ENCODE peak calls at places on chromosome 16, in eight cellular contexts. One of them, this sample, is unnamed.

GRCh38 chr16:27402964-27403600 is 1.1 kb downstream of the IL21R start:
- DNase-seq in ovary: no peak
- DNase-seq in heart left ventricle: no peak
- DNase-seq in suprapubic skin: no peak
- DNase-seq in Peyer's patch: no peak
- DNase-seq in breast epithelium: no peak
- DNase-seq in adrenal gland: no peak
- DNase-seq in uterus: no peak
- DNase-seq in this sample: no peak

GRCh38 chr16:85389679-85390470 is 223.2 kb upstream of the GSE1 start:
- DNase-seq in adrenal gland: peak; percentile 18
- DNase-seq in breast epithelium: no peak
- DNase-seq in ovary: peak; percentile 26
- DNase-seq in heart left ventricle: no peak
- DNase-seq in Peyer's patch: no peak
- DNase-seq in suprapubic skin: peak; percentile 77
- DNase-seq in uterus: no peak
- DNase-seq in this sample: peak; percentile 14

GRCh38 chr16:4465977-4466779 is 8.2 kb downstream of the NMRAL1 start:
- DNase-seq in suprapubic skin: no peak
- DNase-seq in Peyer's patch: no peak
- DNase-seq in breast epithelium: no peak
- DNase-seq in uterus: no peak
- DNase-seq in adrenal gland: no peak
- DNase-seq in ovary: no peak
- DNase-seq in heart left ventricle: peak; percentile 84
- DNase-seq in this sample: no peak

GRCh38 chr16:6250516-6250915 is 1082.1 kb upstream of the RBFOX1 start:
- DNase-seq in breast epithelium: no peak
- DNase-seq in heart left ventricle: no peak
- DNase-seq in ovary: no peak
- DNase-seq in Peyer's patch: no peak
- DNase-seq in adrenal gland: no peak
- DNase-seq in suprapubic skin: no peak
- DNase-seq in uterus: no peak
- DNase-seq in this sample: no peak

GRCh38 chr16:35193956-35194355 is 1734.5 kb downstream of the TP53TG3F start:
- DNase-seq in Peyer's patch: no peak
- DNase-seq in heart left ventricle: no peak
- DNase-seq in uterus: no peak
- DNase-seq in suprapubic skin: no peak
- DNase-seq in breast epithelium: no peak
- DNase-seq in adrenal gland: no peak
- DNase-seq in ovary: no peak
- DNase-seq in this sample: no peak

GRCh38 chr16:75304521-75305363 is 53.3 kb upstream of the BCAR1 start:
- DNase-seq in heart left ventricle: peak; percentile 59
- DNase-seq in uterus: peak; percentile 37
- DNase-seq in suprapubic skin: peak; percentile 79
- DNase-seq in breast epithelium: no peak
- DNase-seq in ovary: peak; percentile 47
- DNase-seq in Peyer's patch: peak; percentile 75
- DNase-seq in adrenal gland: peak; percentile 97
- DNase-seq in this sample: peak; percentile 69

GRCh38 chr16:82260212-82260795 is 90.3 kb upstream of the MPHOSPH6 start:
- DNase-seq in ovary: no peak
- DNase-seq in heart left ventricle: no peak
- DNase-seq in uterus: no peak
- DNase-seq in Peyer's patch: no peak
- DNase-seq in suprapubic skin: no peak
- DNase-seq in adrenal gland: no peak
- DNase-seq in breast epithelium: no peak
- DNase-seq in this sample: no peak

GRCh38 chr16:80023865-80024264 is 423.3 kb upstream of the MAF start:
- DNase-seq in ovary: no peak
- DNase-seq in uterus: no peak
- DNase-seq in heart left ventricle: no peak
- DNase-seq in Peyer's patch: no peak
- DNase-seq in adrenal gland: no peak
- DNase-seq in breast epithelium: no peak
- DNase-seq in suprapubic skin: no peak
- DNase-seq in this sample: peak; percentile 59

GRCh38 chr16:81650982-81651562 is 128.0 kb upstream of the PLCG2 start:
- DNase-seq in Peyer's patch: peak; percentile 61
- DNase-seq in ovary: peak; percentile 92
- DNase-seq in adrenal gland: peak; percentile 45
- DNase-seq in uterus: peak; percentile 79
- DNase-seq in breast epithelium: no peak
- DNase-seq in suprapubic skin: no peak
- DNase-seq in heart left ventricle: peak; percentile 84
- DNase-seq in this sample: peak; percentile 86

GRCh38 chr16:79008036-79008868 is 592.3 kb downstream of the MAF start:
- DNase-seq in Peyer's patch: no peak
- DNase-seq in heart left ventricle: no peak
- DNase-seq in ovary: no peak
- DNase-seq in breast epithelium: no peak
- DNase-seq in suprapubic skin: no peak
- DNase-seq in adrenal gland: no peak
- DNase-seq in uterus: no peak
- DNase-seq in this sample: no peak

GRCh38 chr16:7532534-7532933 is 199.9 kb downstream of the RBFOX1 start:
- DNase-seq in uterus: no peak
- DNase-seq in suprapubic skin: no peak
- DNase-seq in adrenal gland: no peak
- DNase-seq in Peyer's patch: no peak
- DNase-seq in breast epithelium: no peak
- DNase-seq in heart left ventricle: no peak
- DNase-seq in ovary: no peak
- DNase-seq in this sample: no peak

GRCh38 chr16:55898592-55898991 is 23.4 kb upstream of the CES5A start:
- DNase-seq in uterus: no peak
- DNase-seq in ovary: no peak
- DNase-seq in Peyer's patch: no peak
- DNase-seq in breast epithelium: no peak
- DNase-seq in suprapubic skin: no peak
- DNase-seq in heart left ventricle: no peak
- DNase-seq in adrenal gland: no peak
- DNase-seq in this sample: no peak

GRCh38 chr16:70276392-70276791 is 12.9 kb downstream of the AARS1 start:
- DNase-seq in heart left ventricle: no peak
- DNase-seq in adrenal gland: no peak
- DNase-seq in suprapubic skin: no peak
- DNase-seq in ovary: no peak
- DNase-seq in uterus: no peak
- DNase-seq in Peyer's patch: no peak
- DNase-seq in breast epithelium: no peak
- DNase-seq in this sample: no peak

GRCh38 chr16:64715624-64716023 is 406.2 kb downstream of the CDH11 start:
- DNase-seq in Peyer's patch: no peak
- DNase-seq in adrenal gland: no peak
- DNase-seq in uterus: no peak
- DNase-seq in ovary: no peak
- DNase-seq in heart left ventricle: no peak
- DNase-seq in suprapubic skin: no peak
- DNase-seq in breast epithelium: no peak
- DNase-seq in this sample: no peak

GRCh38 chr16:73483934-73484712 is 436.2 kb upstream of the ZFHX3 start:
- DNase-seq in breast epithelium: no peak
- DNase-seq in suprapubic skin: no peak
- DNase-seq in Peyer's patch: no peak
- DNase-seq in heart left ventricle: no peak
- DNase-seq in adrenal gland: no peak
- DNase-seq in uterus: no peak
- DNase-seq in ovary: no peak
- DNase-seq in this sample: no peak

GRCh38 chr16:17556276-17557052 is 85.7 kb upstream of the XYLT1 start:
- DNase-seq in suprapubic skin: peak; percentile 12
- DNase-seq in adrenal gland: no peak
- DNase-seq in Peyer's patch: no peak
- DNase-seq in uterus: no peak
- DNase-seq in breast epithelium: no peak
- DNase-seq in heart left ventricle: no peak
- DNase-seq in ovary: no peak
- DNase-seq in this sample: no peak

GRCh38 chr16:30521476-30521872 is 4.9 kb downstream of the ZNF768 start:
- DNase-seq in ovary: no peak
- DNase-seq in adrenal gland: no peak
- DNase-seq in Peyer's patch: no peak
- DNase-seq in heart left ventricle: no peak
- DNase-seq in uterus: no peak
- DNase-seq in suprapubic skin: no peak
- DNase-seq in breast epithelium: no peak
- DNase-seq in this sample: no peak
- TF ChIP-seq POLR2A in ovary: no peak
- TF ChIP-seq POLR2A in adrenal gland: no peak
- TF ChIP-seq POLR2A in Peyer's patch: no peak
- TF ChIP-seq POLR2A in heart left ventricle: no peak
- TF ChIP-seq POLR2A in uterus: no peak
- TF ChIP-seq POLR2A in suprapubic skin: no peak
- TF ChIP-seq POLR2A in breast epithelium: no peak
- TF ChIP-seq POLR2A in this sample: no peak

GRCh38 chr16:78444-79145 is 570 bp downstream of the MPG start:
- DNase-seq in adrenal gland: peak; percentile 80
- DNase-seq in ovary: no peak
- DNase-seq in breast epithelium: no peak
- DNase-seq in suprapubic skin: no peak
- DNase-seq in Peyer's patch: no peak
- DNase-seq in heart left ventricle: peak; percentile 60
- DNase-seq in uterus: peak; percentile 49
- DNase-seq in this sample: no peak
- TF ChIP-seq POLR2A in adrenal gland: no peak
- TF ChIP-seq POLR2A in ovary: no peak
- TF ChIP-seq POLR2A in breast epithelium: no peak
- TF ChIP-seq POLR2A in suprapubic skin: no peak
- TF ChIP-seq POLR2A in Peyer's patch: no peak
- TF ChIP-seq POLR2A in heart left ventricle: no peak
- TF ChIP-seq POLR2A in uterus: no peak
- TF ChIP-seq POLR2A in this sample: no peak

GRCh38 chr16:89602952-89603590 is 10.4 kb upstream of the DPEP1 start:
- DNase-seq in uterus: no peak
- DNase-seq in breast epithelium: no peak
- DNase-seq in adrenal gland: no peak
- DNase-seq in Peyer's patch: no peak
- DNase-seq in ovary: no peak
- DNase-seq in suprapubic skin: no peak
- DNase-seq in heart left ventricle: no peak
- DNase-seq in this sample: no peak
- TF ChIP-seq POLR2A in uterus: no peak
- TF ChIP-seq POLR2A in breast epithelium: no peak
- TF ChIP-seq POLR2A in adrenal gland: no peak
- TF ChIP-seq POLR2A in Peyer's patch: no peak
- TF ChIP-seq POLR2A in ovary: no peak
- TF ChIP-seq POLR2A in suprapubic skin: no peak
- TF ChIP-seq POLR2A in heart left ventricle: no peak
- TF ChIP-seq POLR2A in this sample: no peak

DNA sequence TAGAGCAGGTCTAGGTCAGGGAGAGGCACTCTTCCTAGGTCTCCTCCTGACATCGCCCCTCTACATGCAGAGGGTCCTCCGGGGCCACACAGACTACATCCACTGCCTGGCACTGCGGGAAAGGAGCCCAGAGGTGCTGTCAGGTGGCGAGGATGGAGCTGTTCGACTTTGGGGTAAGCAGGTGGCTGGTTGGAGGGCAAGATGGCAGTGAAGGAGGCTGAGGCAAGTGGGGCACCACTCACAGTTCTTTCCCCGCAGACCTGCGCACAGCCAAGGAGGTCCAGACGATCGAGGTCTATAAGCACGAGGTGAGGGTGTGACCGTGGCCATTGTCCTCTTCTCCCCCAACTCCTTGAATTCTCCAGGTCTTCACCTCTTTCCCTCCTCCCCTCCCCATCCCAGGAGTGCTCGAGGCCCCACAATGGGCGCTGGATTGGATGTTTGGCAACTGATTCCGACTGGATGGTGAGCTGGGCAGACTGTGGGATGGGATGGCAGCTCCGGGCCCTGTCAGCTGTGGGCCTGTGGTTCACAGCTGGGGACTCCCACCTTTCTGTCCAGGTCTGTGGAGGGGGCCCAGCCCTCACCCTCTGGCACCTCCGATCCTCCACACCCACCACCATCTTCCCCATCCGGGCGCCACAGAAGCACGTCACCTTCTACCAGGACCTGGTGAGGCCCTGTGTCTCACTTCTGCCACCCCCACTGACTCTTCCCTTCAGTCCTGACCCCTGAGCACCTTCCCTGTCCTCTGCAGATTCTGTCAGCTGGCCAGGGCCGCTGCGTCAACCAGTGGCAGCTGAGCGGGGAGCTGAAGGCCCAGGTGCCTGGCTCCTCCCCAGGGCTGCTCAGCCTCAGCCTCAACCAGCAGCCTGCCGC is 3.0 kb downstream of the THOC6 start:
- DNase-seq in heart left ventricle: peak; percentile 23
- DNase-seq in ovary: no peak
- DNase-seq in adrenal gland: no peak
- DNase-seq in suprapubic skin: no peak
- DNase-seq in breast epithelium: no peak
- DNase-seq in uterus: no peak
- DNase-seq in Peyer's patch: peak; percentile 43
- DNase-seq in this sample: no peak
- TF ChIP-seq POLR2A in heart left ventricle: no peak
- TF ChIP-seq POLR2A in ovary: no peak
- TF ChIP-seq POLR2A in adrenal gland: no peak
- TF ChIP-seq POLR2A in suprapubic skin: no peak
- TF ChIP-seq POLR2A in breast epithelium: no peak
- TF ChIP-seq POLR2A in uterus: no peak
- TF ChIP-seq POLR2A in Peyer's patch: no peak
- TF ChIP-seq POLR2A in this sample: no peak

This sample was measured in testis.